ENCODE peak calls at places on chromosomes 3 and 15, in ten cellular contexts. V is endothelial cell, L is progenitor cell of endocrine pancreas, A is sigmoid colon, P is HFF-Myc, B is kidney tubule cell, C is NCI-H1436, I is D341Med, G is lower lobe of right lung, R is HT-29. U is an unnamed sample.

GRCh38 chr15:64209680-64210334 is 47.0 kb upstream of the PPIB start:
- DNase-seq in V (no peak), L (no peak), A (no peak), P (peak; percentile 37), B (peak; percentile 45), C (peak; percentile 10), I (no peak), G (no peak), R (peak; percentile 83), U (no peak)

GRCh38 chr15:31457161-31457560 is 130.5 kb downstream of the KLF13 start:
- DNase-seq in V (no peak), L (no peak), A (no peak), P (peak; percentile 70), B (no peak), C (no peak), I (no peak), G (no peak), R (no peak), U (no peak)

GRCh38 chr3:169091196-169091595 is 572.3 kb downstream of the MECOM start:
- DNase-seq in V (no peak), L (no peak), A (no peak), P (peak; percentile 59), B (no peak), C (no peak), I (no peak), G (no peak), R (no peak), U (no peak)

GRCh38 chr3:115272036-115272824 is 125.1 kb upstream of the ZBTB20 start:
- DNase-seq in V (no peak), L (no peak), A (no peak), P (peak; percentile 65), B (peak; percentile 43), C (peak; percentile 46), I (no peak), G (no peak), R (no peak), U (no peak)

GRCh38 chr3:72680766-72681165 is 167.5 kb downstream of the SHQ1 start:
- DNase-seq in V (no peak), L (no peak), A (no peak), P (no peak), B (no peak), C (no peak), I (no peak), G (no peak), R (no peak), U (no peak)

GRCh38 chr15:37099321-37100108 is 834 bp downstream of the MEIS2 start:
- DNase-seq in V (no peak), L (no peak), A (peak; percentile 81), P (no peak), B (peak; percentile 41), C (peak; percentile 3), I (no peak), G (no peak), R (peak; percentile 69), U (no peak)

GRCh38 chr15:62142736-62143135 is 22.3 kb downstream of the C2CD4B start:
- DNase-seq in V (no peak), L (no peak), A (no peak), P (no peak), B (no peak), C (no peak), I (no peak), G (no peak), R (peak; percentile 31), U (no peak)

GRCh38 chr3:53588122-53588521 is 93.7 kb downstream of the CACNA1D start:
- DNase-seq in V (no peak), L (no peak), A (no peak), P (no peak), B (peak; percentile 57), C (no peak), I (no peak), G (no peak), R (no peak), U (no peak)

GRCh38 chr15:85563328-85563727 is 182.9 kb downstream of the AKAP13 start:
- DNase-seq in V (no peak), L (no peak), A (no peak), P (no peak), B (peak; percentile 43), C (no peak), I (no peak), G (no peak), R (peak; percentile 84), U (no peak)

GRCh38 chr3:129065727-129066087 is 5.1 kb downstream of the GP9 start:
- DNase-seq in V (no peak), L (no peak), A (no peak), P (no peak), B (no peak), C (no peak), I (no peak), G (peak; percentile 1), R (no peak), U (no peak)

GRCh38 chr15:69790632-69791031 is 307.1 kb downstream of the TLE3 start:
- DNase-seq in V (no peak), L (no peak), A (no peak), P (no peak), B (no peak), C (no peak), I (peak; percentile 12), G (no peak), R (no peak), U (no peak)

GRCh38 chr15:98358971-98359370 is 289.4 kb upstream of the IGF1R start:
- DNase-seq in V (no peak), L (no peak), A (no peak), P (no peak), B (no peak), C (no peak), I (no peak), G (no peak), R (no peak), U (no peak)

GRCh38 chr15:84633311-84634227 is 20.5 kb downstream of the WDR73 start:
- DNase-seq in V (peak; percentile 61), L (peak; percentile 43), A (peak; percentile 83), P (no peak), B (peak; percentile 71), C (peak; percentile 2), I (peak; percentile 79), G (peak; percentile 85), R (peak; percentile 85), U (peak; percentile 35)

GRCh38 chr15:34125945-34126344 is 24.1 kb downstream of the PGBD4 start:
- DNase-seq in V (no peak), L (no peak), A (no peak), P (no peak), B (no peak), C (no peak), I (no peak), G (no peak), R (no peak), U (no peak)

GRCh38 chr15:98548172-98548971 is 100.0 kb upstream of the IGF1R start:
- DNase-seq in V (peak; percentile 56), L (peak; percentile 14), A (peak; percentile 93), P (peak; percentile 27), B (peak; percentile 79), C (no peak), I (peak; percentile 54), G (peak; percentile 82), R (no peak), U (no peak)

GRCh38 chr3:60673123-60673522 is 578.1 kb downstream of the FHIT start:
- DNase-seq in V (no peak), L (no peak), A (no peak), P (no peak), B (no peak), C (no peak), I (no peak), G (no peak), R (no peak), U (no peak)

GRCh38 chr3:10949197-10949596 is 43.4 kb upstream of the SLC6A1 start:
- DNase-seq in V (no peak), L (no peak), A (no peak), P (no peak), B (no peak), C (no peak), I (no peak), G (no peak), R (no peak), U (no peak)

GRCh38 chr3:29701326-29701983 is 420.6 kb downstream of the RBMS3 start:
- DNase-seq in V (no peak), L (no peak), A (no peak), P (no peak), B (no peak), C (no peak), I (no peak), G (no peak), R (no peak), U (no peak)

GRCh38 chr15:73794501-73795133 is 41.5 kb upstream of the INSYN1 start:
- DNase-seq in V (no peak), L (no peak), A (no peak), P (no peak), B (peak; percentile 41), C (no peak), I (no peak), G (no peak), R (peak; percentile 68), U (no peak)

GRCh38 chr3:11509175-11510000 is 134.3 kb downstream of the VGLL4 start:
- DNase-seq in V (no peak), L (no peak), A (peak; percentile 93), P (peak; percentile 84), B (peak; percentile 30), C (no peak), I (peak; percentile 65), G (peak; percentile 67), R (peak; percentile 37), U (no peak)

GRCh38 chr15:93152951-93153350 is 63.9 kb upstream of the RGMA start:
- DNase-seq in V (no peak), L (no peak), A (peak; percentile 94), P (no peak), B (no peak), C (no peak), I (no peak), G (no peak), R (no peak), U (no peak)

GRCh38 chr3:163438760-163439159 is 1639.5 kb downstream of the SI start:
- DNase-seq in V (no peak), L (no peak), A (no peak), P (no peak), B (no peak), C (no peak), I (no peak), G (no peak), R (no peak), U (no peak)

GRCh38 chr3:184176377-184177330 is 2.0 kb downstream of the AP2M1 start:
- DNase-seq in V (peak; percentile 71), L (no peak), A (peak; percentile 87), P (peak; percentile 75), B (peak; percentile 97), C (no peak), I (peak; percentile 65), G (peak; percentile 69), R (no peak), U (no peak)

GRCh38 chr15:27414168-27414870 is 443.3 kb downstream of the GABRG3 start:
- DNase-seq in V (no peak), L (no peak), A (no peak), P (no peak), B (peak; percentile 69), C (no peak), I (no peak), G (no peak), R (no peak), U (no peak)

GRCh38 chr3:65638301-65638700 is 400.4 kb downstream of the MAGI1 start:
- DNase-seq in V (no peak), L (no peak), A (no peak), P (no peak), B (no peak), C (no peak), I (no peak), G (no peak), R (no peak), U (no peak)

GRCh38 chr3:36944012-36944640 is 728 bp downstream of the TRANK1 start:
- DNase-seq in V (peak; percentile 53), L (peak; percentile 30), A (peak; percentile 80), P (no peak), B (peak; percentile 61), C (no peak), I (no peak), G (peak; percentile 72), R (no peak), U (peak; percentile 60)

GRCh38 chr3:138452491-138452890 is 18.1 kb downstream of the ESYT3 start:
- DNase-seq in V (no peak), L (no peak), A (no peak), P (no peak), B (no peak), C (no peak), I (no peak), G (peak; percentile 18), R (no peak), U (no peak)

GRCh38 chr15:79952329-79952728 is 18.7 kb downstream of the BCL2A1 start:
- DNase-seq in V (no peak), L (no peak), A (no peak), P (no peak), B (no peak), C (no peak), I (no peak), G (no peak), R (no peak), U (no peak)

U was measured in GM12892.